ENCODE peak calls at places on chromosomes 1 and 21, in ten cellular contexts. O is HCT116; Q is gastrocnemius medialis; P is left ventricle myocardium inferior; F is ovary; H is adrenal gland; V is neuronal stem cell; J is CD4-positive, CD25-positive, alpha-beta regulatory T cell; I is Caco-2; U is A549. G is an unnamed sample.

GRCh38 chr1:8787218-8787617 is 30.2 kb downstream of the RERE start:
- DNase-seq in O (no peak), Q (no peak), P (no peak), F (no peak), H (no peak), V (no peak), J (no peak), I (no peak), U (no peak), G (no peak)

GRCh38 chr1:24294757-24295371 is 24.3 kb upstream of the GRHL3 start:
- DNase-seq in O (no peak), Q (peak; percentile 73), P (no peak), F (peak; percentile 44), H (peak; percentile 66), V (no peak), J (no peak), I (no peak), U (peak; percentile 96), G (peak; percentile 81)

GRCh38 chr1:37255111-37255795 is 219.1 kb upstream of the ZC3H12A start:
- DNase-seq in O (no peak), Q (no peak), P (no peak), F (no peak), H (no peak), V (peak; percentile 76), J (no peak), I (peak; percentile 62), U (peak; percentile 19), G (no peak)

GRCh38 chr1:232066521-232066920 is 439.9 kb downstream of the DISC1 start:
- DNase-seq in O (no peak), Q (no peak), P (no peak), F (no peak), H (no peak), V (no peak), J (no peak), I (no peak), U (no peak), G (no peak)

GRCh38 chr1:248858096-248858890 is 592 bp downstream of the ZNF692 start:
- DNase-seq in O (peak; percentile 47), Q (peak; percentile 72), P (peak; percentile 64), F (peak; percentile 75), H (peak; percentile 82), V (peak; percentile 64), J (no peak), I (peak; percentile 93), U (peak; percentile 59), G (no peak)

GRCh38 chr1:17520473-17521319 is 18.8 kb upstream of the ARHGEF10L start:
- DNase-seq in O (no peak), Q (no peak), P (no peak), F (no peak), H (no peak), V (no peak), J (no peak), I (no peak), U (no peak), G (no peak)

GRCh38 chr1:235867903-235868469 is 1.3 kb upstream of the LYST start:
- DNase-seq in O (no peak), Q (no peak), P (no peak), F (no peak), H (no peak), V (no peak), J (peak; percentile 56), I (no peak), U (no peak), G (no peak)

GRCh38 chr1:24437631-24438396 is 22.2 kb downstream of the NIPAL3 start:
- DNase-seq in O (no peak), Q (peak; percentile 21), P (peak; percentile 30), F (no peak), H (no peak), V (no peak), J (no peak), I (no peak), U (no peak), G (no peak)

GRCh38 chr1:244046907-244047738 is 4.0 kb upstream of the ZBTB18 start:
- DNase-seq in O (no peak), Q (no peak), P (no peak), F (no peak), H (peak; percentile 28), V (no peak), J (no peak), I (no peak), U (no peak), G (no peak)

GRCh38 chr1:36350659-36351171 is 27.3 kb upstream of the EVA1B start:
- DNase-seq in O (no peak), Q (peak; percentile 51), P (no peak), F (no peak), H (no peak), V (no peak), J (no peak), I (no peak), U (peak; percentile 49), G (peak; percentile 86)

GRCh38 chr1:197924516-197925123 is 7.4 kb downstream of the LHX9 start:
- DNase-seq in O (peak; percentile 51), Q (no peak), P (no peak), F (no peak), H (no peak), V (peak; percentile 47), J (no peak), I (peak; percentile 55), U (peak; percentile 65), G (no peak)

GRCh38 chr1:169105434-169106094 is 926 bp upstream of the ATP1B1 start:
- DNase-seq in O (no peak), Q (peak; percentile 94), P (peak; percentile 81), F (peak; percentile 84), H (peak; percentile 87), V (no peak), J (peak; percentile 52), I (peak; percentile 97), U (peak; percentile 85), G (peak; percentile 80)

GRCh38 chr1:221923921-221924598 is 182.2 kb upstream of the DUSP10 start:
- DNase-seq in O (no peak), Q (no peak), P (no peak), F (no peak), H (no peak), V (no peak), J (no peak), I (no peak), U (no peak), G (no peak)

GRCh38 chr1:54750596-54750995 is 13.7 kb downstream of the PARS2 start:
- DNase-seq in O (no peak), Q (no peak), P (no peak), F (no peak), H (no peak), V (no peak), J (no peak), I (no peak), U (no peak), G (no peak)

GRCh38 chr21:46500224-46500861 is 41.7 kb downstream of the DIP2A start:
- DNase-seq in O (no peak), Q (no peak), P (no peak), F (no peak), H (no peak), V (no peak), J (no peak), I (no peak), U (peak; percentile 24), G (no peak)

GRCh38 chr1:174964261-174964984 is 35.3 kb upstream of the CACYBP start:
- DNase-seq in O (no peak), Q (no peak), P (no peak), F (no peak), H (no peak), V (no peak), J (no peak), I (no peak), U (peak; percentile 19), G (no peak)

GRCh38 chr1:17304155-17304826 is 3.7 kb upstream of the PADI4 start:
- DNase-seq in O (no peak), Q (no peak), P (no peak), F (no peak), H (no peak), V (no peak), J (no peak), I (no peak), U (no peak), G (no peak)

GRCh38 chr1:103790172-103790571 is 40.5 kb downstream of the AMY1C start:
- DNase-seq in O (no peak), Q (no peak), P (no peak), F (no peak), H (no peak), V (no peak), J (no peak), I (no peak), U (no peak), G (no peak)

DNA sequence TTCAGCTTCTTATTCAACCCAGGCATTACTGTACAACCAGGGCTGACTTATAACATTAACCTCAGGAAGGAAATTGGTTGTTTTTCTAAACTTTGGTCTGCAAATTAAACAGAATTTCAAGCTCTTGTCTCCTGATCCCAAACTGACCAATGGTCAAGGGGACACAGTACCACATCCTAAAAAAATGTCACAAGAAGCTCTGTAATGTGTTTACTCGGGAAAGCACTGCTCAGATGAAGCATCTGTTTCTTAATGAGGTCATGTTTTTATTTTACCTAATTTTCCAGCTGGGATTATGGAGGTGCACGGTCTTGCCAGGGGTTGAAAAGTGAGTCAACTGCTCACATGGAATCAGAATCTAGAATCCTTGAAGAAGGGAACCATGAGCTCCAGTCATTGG is 18.7 kb downstream of the ADAMTS5 start:
- DNase-seq in O (no peak), Q (no peak), P (no peak), F (no peak), H (no peak), V (no peak), J (no peak), I (no peak), U (no peak), G (no peak)
- H3K4me1 ChIP-seq in O (no peaks in the 10 kb centered on the region), Q (peaks cover 4% of the 10 kb centered on the region), P (peaks cover 19% of the 10 kb centered on the region), F (peaks cover 7% of the 10 kb centered on the region), H (no peaks in the 10 kb centered on the region), V (peaks cover 9% of the 10 kb centered on the region), J (no peaks in the 10 kb centered on the region), I (no peaks in the 10 kb centered on the region), U (no peaks in the 10 kb centered on the region), G (no peaks in the 10 kb centered on the region)

DNA sequence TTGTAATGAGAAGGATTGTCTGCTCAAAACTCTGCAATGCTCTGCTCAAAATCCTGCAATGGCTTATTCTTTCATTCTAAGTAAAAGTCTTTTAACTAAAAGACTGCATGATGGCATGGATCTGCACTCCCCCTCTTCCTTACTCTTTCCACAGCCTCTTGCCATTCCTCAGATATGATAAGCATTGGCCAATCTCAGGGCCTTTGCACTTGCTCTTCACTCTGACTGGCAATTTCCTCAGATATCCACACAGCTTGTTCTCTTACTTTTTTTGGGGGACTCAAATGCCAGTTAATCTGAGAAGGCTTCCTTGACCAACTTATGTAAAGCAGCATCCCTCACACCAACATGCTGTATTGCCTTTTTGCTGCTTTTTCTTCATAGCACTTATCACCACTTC is 2.8 kb upstream of the ZMPSTE24 start:
- DNase-seq in O (no peak), Q (no peak), P (no peak), F (no peak), H (no peak), V (no peak), J (no peak), I (no peak), U (no peak), G (no peak)
- H3K4me1 ChIP-seq in O (peaks cover 4% of the 10 kb centered on the region), Q (peaks cover 31% of the 10 kb centered on the region), P (peaks cover 52% of the 10 kb centered on the region), F (peaks cover 3% of the 10 kb centered on the region), H (peaks cover 29% of the 10 kb centered on the region), V (no peaks in the 10 kb centered on the region), J (peaks cover 32% of the 10 kb centered on the region), I (no peaks in the 10 kb centered on the region), U (peaks cover 4% of the 10 kb centered on the region), G (peaks cover 3% of the 10 kb centered on the region)

GRCh38 chr1:201024251-201024998 is 911 bp upstream of the KIF21B start:
- DNase-seq in O (no peak), Q (no peak), P (no peak), F (no peak), H (no peak), V (no peak), J (no peak), I (no peak), U (no peak), G (no peak)
- H3K4me1 ChIP-seq in O (peaks cover 12% of the 10 kb centered on the region), Q (peaks cover 28% of the 10 kb centered on the region), P (peaks cover 49% of the 10 kb centered on the region), F (peaks cover 5% of the 10 kb centered on the region), H (peaks cover 41% of the 10 kb centered on the region), V (peaks cover 39% of the 10 kb centered on the region), J (peaks cover 55% of the 10 kb centered on the region), I (peaks cover 18% of the 10 kb centered on the region), U (peaks cover 55% of the 10 kb centered on the region), G (peaks cover 6% of the 10 kb centered on the region)

GRCh38 chr1:20190761-20191160 is 4.4 kb upstream of the PLA2G2C start:
- DNase-seq in O (no peak), Q (no peak), P (no peak), F (no peak), H (no peak), V (no peak), J (no peak), I (no peak), U (no peak), G (no peak)
- H3K4me1 ChIP-seq in O (no peaks in the 10 kb centered on the region), Q (peaks cover 27% of the 10 kb centered on the region), P (peaks cover 31% of the 10 kb centered on the region), F (peaks cover 2% of the 10 kb centered on the region), H (peaks cover 19% of the 10 kb centered on the region), V (peaks cover 3% of the 10 kb centered on the region), J (peaks cover 15% of the 10 kb centered on the region), I (no peaks in the 10 kb centered on the region), U (no peaks in the 10 kb centered on the region), G (no peaks in the 10 kb centered on the region)